ENCODE peak calls at places on chromosomes 3 and 15, in four cellular contexts. G, O, L and I are unnamed samples. For H3K4me1, the result is how much of the 10 kb centered on the place peaks cover.

GRCh38 chr3:12148183-12148940 is 10.3 kb downstream of the TIMP4 start:
- DNase-seq in G (no peak), L (no peak), O (no peak), I (no peak)

GRCh38 chr15:71545923-71546322 is 264.4 kb upstream of the NR2E3 start:
- DNase-seq in L (no peak), G (no peak), O (no peak), I (no peak)

GRCh38 chr15:96972201-96972600 is 641.7 kb downstream of the NR2F2 start:
- DNase-seq in L (no peak), O (no peak), G (no peak), I (no peak)

GRCh38 chr3:116140100-116140689 is 305.1 kb downstream of the LSAMP start:
- DNase-seq in L (no peak), G (peak), O (no peak), I (no peak)

GRCh38 chr3:98786364-98786930 is 23.3 kb downstream of the ST3GAL6 start:
- DNase-seq in L (no peak), G (no peak), O (no peak), I (no peak)

GRCh38 chr3:167978071-167978470 is 117.7 kb downstream of the GOLIM4 start:
- DNase-seq in G (no peak), L (no peak), O (no peak), I (no peak)

GRCh38 chr3:6260551-6261191 is 600.2 kb upstream of the GRM7 start:
- DNase-seq in L (no peak), G (no peak), O (no peak), I (no peak)

GRCh38 chr3:128922804-128923459 is 43.5 kb downstream of the ACAD9 start:
- DNase-seq in O (no peak), G (no peak), L (no peak), I (no peak)

GRCh38 chr3:169575381-169575780 is 88.1 kb downstream of the MECOM start:
- DNase-seq in G (no peak), L (no peak), O (no peak), I (no peak)

GRCh38 chr3:166764698-166765318 is 615.3 kb downstream of the ZBBX start:
- DNase-seq in G (no peak), L (no peak), O (no peak), I (no peak)

GRCh38 chr15:57820119-57820518 is 113.6 kb downstream of the POLR2M start:
- DNase-seq in G (no peak), L (no peak), O (no peak), I (no peak)

GRCh38 chr3:37752661-37753055 is 109.0 kb upstream of the CTDSPL start:
- DNase-seq in L (no peak), G (no peak), O (no peak), I (no peak)

GRCh38 chr3:32758375-32758753 is 59.4 kb upstream of the TRIM71 start:
- DNase-seq in G (no peak), L (no peak), O (no peak), I (no peak)

GRCh38 chr3:168422843-168423242 is 327.1 kb upstream of the GOLIM4 start:
- DNase-seq in L (no peak), G (no peak), O (no peak), I (no peak)

GRCh38 chr3:104796556-104796955 is 570.2 kb upstream of the ALCAM start:
- DNase-seq in G (no peak), L (no peak), O (no peak), I (no peak)

GRCh38 chr3:145088917-145089316 is 1072.1 kb downstream of the PLOD2 start:
- DNase-seq in L (no peak), O (no peak), G (no peak), I (no peak)

GRCh38 chr3:43786102-43786952 is 95.6 kb downstream of the ABHD5 start:
- DNase-seq in L (no peak), G (no peak), O (no peak), I (peak)

DNA sequence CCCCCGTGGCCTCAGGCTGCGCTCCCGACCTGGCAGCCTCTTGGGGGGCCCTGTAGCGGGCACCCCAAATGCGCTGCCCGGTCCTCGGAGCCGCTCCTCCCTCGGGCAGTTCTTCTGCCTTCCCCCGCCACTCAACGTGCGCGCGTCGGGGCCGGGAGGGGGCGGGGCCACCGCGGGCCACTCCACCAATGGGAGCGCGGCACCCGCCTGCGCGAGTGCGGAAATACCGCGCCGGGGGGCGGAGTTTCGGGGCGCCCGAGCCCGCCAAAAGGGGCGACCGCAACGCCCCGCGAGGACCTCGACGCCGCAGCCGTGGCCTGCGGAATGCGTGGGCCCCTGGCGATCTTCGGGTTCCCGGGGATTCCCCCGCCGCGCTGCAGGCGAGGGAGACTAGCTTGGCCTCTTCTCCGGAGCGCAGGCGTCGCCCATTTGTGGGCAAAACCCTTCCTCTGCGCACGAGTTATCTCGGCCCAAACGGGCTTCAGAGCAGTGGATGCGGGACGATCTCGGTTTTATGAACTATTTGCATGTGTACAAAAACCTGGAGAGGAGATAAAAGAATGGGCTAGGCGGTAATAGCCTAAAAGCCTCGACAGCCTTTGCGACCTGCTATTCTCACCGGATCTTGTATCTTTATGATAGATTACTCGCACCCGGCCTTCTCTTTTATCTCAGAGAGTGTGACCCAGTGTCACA is at the start of gene TASOR:
- DNase-seq in O (peak), G (peak), L (peak), I (peak)
- TF ChIP-seq POLR2A in O (peak), G (peak), L (peak), I (peak)

DNA sequence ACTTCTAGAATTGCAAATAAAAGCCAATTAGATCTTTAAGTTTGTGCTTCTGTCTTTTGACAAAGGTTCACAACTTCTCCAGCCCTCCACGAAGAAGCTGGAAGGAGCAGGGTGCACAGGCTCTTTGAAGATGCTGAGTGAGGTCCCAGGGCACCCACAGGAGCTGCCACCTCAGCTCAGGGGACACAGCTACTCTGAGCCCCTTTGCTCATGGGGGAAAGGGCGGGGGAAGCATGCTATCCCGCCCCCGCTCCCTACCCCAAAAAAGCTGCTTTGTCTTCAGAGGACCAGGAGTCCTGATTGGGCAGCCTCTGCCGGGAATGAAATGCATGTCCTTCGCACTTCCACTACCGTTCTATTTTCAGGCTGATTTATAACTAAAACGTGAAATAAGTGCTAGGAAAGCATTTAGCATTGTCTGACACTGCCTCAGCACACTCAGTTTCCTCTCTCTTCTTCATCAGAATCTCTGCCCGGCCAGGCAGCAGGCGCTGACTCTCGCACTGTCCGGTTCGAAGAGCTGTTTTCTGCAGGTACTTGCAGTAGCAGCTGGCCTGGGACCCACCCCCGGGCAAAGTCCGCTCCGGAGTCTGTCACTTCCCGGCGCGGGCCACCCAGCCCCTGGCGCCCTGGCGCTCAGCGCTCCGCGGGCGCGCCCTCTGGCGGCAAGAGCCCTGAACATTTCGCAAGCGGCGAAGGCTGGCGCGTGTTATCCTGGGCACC is 45.5 kb upstream of the KLHL25 start:
- DNase-seq in G (peak), O (peak), L (peak), I (peak)
- H3K4me3 ChIP-seq in G (peak), O (peak), L (peak), I (peak)

DNA sequence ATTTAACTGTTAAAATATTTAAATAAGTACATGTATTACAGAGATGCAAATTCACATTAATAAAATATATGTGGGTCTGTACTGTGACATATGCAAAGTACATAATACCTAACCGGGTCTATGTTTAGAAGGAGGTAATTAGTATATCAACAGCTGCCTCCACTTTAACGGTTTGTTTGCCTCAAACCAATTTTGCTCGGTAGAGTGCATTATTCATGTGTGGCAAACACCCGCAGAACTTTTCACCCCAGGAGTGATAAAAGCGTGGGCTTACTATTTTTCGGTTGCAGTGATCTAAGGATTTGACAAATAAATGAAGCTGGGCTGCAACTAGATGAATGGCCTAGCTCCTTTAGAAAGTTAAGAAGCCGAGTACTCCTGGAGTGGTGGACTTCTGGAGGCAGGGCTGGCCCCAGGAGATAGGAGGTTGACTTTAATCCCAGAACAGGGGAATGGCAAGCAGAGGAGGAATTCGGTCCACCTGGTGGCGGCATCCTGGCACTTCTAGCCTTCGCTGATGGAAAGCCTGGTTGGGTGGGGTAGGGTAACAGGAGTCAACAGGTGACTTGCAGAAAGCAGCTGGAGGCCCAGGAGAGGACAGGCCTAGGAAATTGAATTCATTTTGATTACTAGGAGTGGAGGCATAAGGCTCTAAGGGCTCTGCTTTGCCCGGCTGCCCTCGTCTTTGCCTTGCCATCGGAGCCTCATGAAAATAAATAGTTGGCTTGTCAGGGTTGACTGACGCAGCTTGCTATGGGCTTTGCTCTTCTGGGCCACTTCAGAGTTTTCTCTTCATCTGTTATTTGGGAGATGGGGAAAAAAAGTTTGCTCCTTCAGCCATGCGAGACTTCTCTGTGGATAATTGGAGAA is 2.4 kb downstream of the SLCO3A1 start:
- DNase-seq in O (no peak), G (peak), L (peak), I (no peak)
- H3K4me1 ChIP-seq in O (under half), G (under half), L (under half), I (under half)

GRCh38 chr15:66068801-66069200 is 184.7 kb downstream of the MEGF11 start:
- DNase-seq in G (no peak), L (no peak), O (no peak), I (no peak)
- TF ChIP-seq POLR2A in G (no peak), L (no peak), O (no peak), I (no peak)

GRCh38 chr3:74617786-74618185 is 3.3 kb upstream of the CNTN3 start:
- DNase-seq in L (no peak), O (no peak), G (no peak), I (no peak)

GRCh38 chr3:74613566-74613965 is 893 bp downstream of the CNTN3 start:
- DNase-seq in G (no peak), L (no peak), O (no peak), I (no peak)

GRCh38 chr3:74613060-74613459 is 1.4 kb downstream of the CNTN3 start:
- DNase-seq in O (no peak), L (no peak), G (no peak), I (no peak)

DNA sequence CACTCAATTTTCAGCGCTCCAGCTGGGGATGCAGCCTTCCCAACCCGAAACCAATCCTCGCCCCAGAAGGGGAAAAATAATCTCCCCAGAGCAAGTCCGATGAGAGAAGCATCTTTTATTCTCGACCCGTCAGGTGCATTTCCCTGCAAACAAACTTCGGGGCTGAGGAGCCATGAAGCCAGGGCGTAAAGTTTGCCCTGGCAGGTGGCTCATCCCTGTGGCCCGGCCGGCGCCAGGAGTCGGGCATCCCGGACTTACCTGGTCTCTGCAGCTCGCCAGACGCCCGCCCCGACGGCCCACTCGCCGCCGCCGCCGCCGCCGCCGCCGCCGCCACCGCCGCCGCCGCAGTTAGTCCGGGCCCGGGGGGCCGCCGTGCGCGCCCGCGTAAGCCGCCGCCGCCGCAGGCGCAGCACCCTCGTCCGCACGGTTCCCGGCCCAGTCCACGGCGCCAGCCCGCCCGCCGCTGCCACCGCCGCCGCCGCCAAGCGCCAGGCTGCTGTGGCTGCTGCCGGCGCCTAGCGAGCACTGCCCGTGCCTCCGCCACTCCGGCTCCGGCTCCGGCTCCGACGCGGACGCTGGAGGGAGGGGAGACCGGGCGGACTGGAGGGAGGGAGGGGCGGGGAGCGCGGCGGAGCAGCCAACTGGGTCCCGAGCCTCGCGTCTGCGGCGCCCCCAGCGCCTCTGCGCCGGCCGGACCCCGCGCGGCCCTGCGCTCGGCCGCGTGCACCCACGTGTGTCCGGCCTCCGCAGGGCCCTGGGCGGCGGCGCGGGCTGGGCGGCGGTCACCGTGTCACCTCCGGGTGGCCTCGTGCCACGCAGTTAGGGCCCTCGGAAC is at the start of gene CNTN3:
- DNase-seq in O (no peak), G (no peak), L (no peak), I (peak)
- H3K4me3 ChIP-seq in O (peak), G (no peak), L (peak), I (peak)

DNA sequence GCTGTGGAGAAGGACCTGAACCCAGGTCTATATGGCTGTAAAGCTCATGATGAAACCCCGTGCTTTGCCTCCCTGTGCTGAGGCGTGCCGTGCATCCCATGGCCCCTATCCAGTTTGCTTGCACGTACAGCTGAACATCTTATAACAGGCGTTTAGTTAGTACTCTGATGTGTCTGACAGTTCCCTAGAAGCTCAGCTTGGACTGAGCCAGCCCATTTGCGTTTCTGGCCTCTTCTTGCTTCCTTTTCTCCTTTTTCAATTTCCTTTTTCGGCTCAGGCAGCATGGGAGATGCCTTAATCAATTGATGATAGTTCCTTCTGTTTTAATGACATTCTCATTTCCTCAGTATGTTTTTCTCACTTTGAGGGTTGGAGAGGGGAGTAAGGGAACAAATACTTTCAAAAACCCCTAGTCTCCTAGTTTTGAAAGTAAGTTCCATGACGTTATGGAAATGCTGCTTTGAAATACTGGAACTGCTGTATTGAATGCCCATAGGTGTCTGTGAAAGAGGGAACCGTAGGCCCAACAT is 18.8 kb downstream of the IL1RAP start:
- DNase-seq in G (no peak), O (no peak), L (no peak), I (no peak)
- H3K4me1 ChIP-seq in G (under half), O (under half), L (under half), I (under half)